ENCODE peak calls at places on chromosomes 4 and X, in six cellular contexts. N is A549, K is stomach, G is tibial artery, V is suprapubic skin, S is testis. T is an unnamed sample.
A peak's percentile ranks its signal among the peaks of the same experiment; 100 is the strongest.

GRCh38 chr4:96097040-96097607 is 257.2 kb downstream of the PDHA2 start:
- DNase-seq in N (no peak), K (no peak), G (no peak), V (no peak), S (no peak), T (no peak)

GRCh38 chrX:38868941-38869378 is 67.7 kb downstream of the MID1IP1 start:
- DNase-seq in N (no peak), K (no peak), G (no peak), V (no peak), S (no peak), T (peak; percentile 55)

GRCh38 chr4:100391913-100392312 is 125.9 kb downstream of the EMCN start:
- DNase-seq in N (no peak), K (no peak), G (no peak), V (no peak), S (no peak), T (no peak)

GRCh38 chr4:168811793-168812651 is 198.0 kb downstream of the CBR4 start:
- DNase-seq in N (no peak), K (no peak), G (no peak), V (no peak), S (no peak), T (peak; percentile 43)

GRCh38 chr4:40492747-40493146 is 136.9 kb downstream of the RBM47 start:
- DNase-seq in N (no peak), K (no peak), G (no peak), V (no peak), S (no peak), T (no peak)

GRCh38 chr4:125266901-125267601 is 47.7 kb upstream of the FAT4 start:
- DNase-seq in N (no peak), K (no peak), G (no peak), V (no peak), S (no peak), T (no peak)

GRCh38 chr4:107862658-107863057 is 37.9 kb downstream of the SGMS2 start:
- DNase-seq in N (peak; percentile 15), K (peak; percentile 49), G (no peak), V (no peak), S (no peak), T (peak; percentile 4)

GRCh38 chrX:41259516-41259915 is 74.4 kb upstream of the DDX3X start:
- DNase-seq in N (no peak), K (no peak), G (no peak), V (no peak), S (peak; percentile 15), T (no peak)

GRCh38 chrX:20225488-20225833 is 41.2 kb downstream of the RPS6KA3 start:
- DNase-seq in N (no peak), K (no peak), G (no peak), V (no peak), S (no peak), T (no peak)

GRCh38 chrX:19855700-19856381 is 31.6 kb downstream of the SH3KBP1 start:
- DNase-seq in N (no peak), K (no peak), G (no peak), V (no peak), S (no peak), T (no peak)

GRCh38 chr4:6768539-6768905 is 14.0 kb upstream of the KIAA0232 start:
- DNase-seq in N (no peak), K (no peak), G (peak; percentile 83), V (no peak), S (no peak), T (peak; percentile 55)

GRCh38 chrX:47573334-47574095 is 8.7 kb upstream of the TIMP1 start:
- DNase-seq in N (no peak), K (no peak), G (no peak), V (no peak), S (peak; percentile 58), T (peak; percentile 75)
- H3K4me3 ChIP-seq in N (no peak overlapping the region), K (peak overlapping the region; percentile 29), G (peak overlapping the region; percentile 44), V (peak overlapping the region; percentile 34), S (no peak overlapping the region), T (no peak overlapping the region)

GRCh38 chr4:25229804-25230203 is 4.0 kb upstream of the PI4K2B start:
- DNase-seq in N (no peak), K (no peak), G (no peak), V (no peak), S (no peak), T (no peak)

GRCh38 chr4:25221377-25221776 is 12.5 kb upstream of the PI4K2B start:
- DNase-seq in N (no peak), K (no peak), G (no peak), V (no peak), S (no peak), T (no peak)

DNA sequence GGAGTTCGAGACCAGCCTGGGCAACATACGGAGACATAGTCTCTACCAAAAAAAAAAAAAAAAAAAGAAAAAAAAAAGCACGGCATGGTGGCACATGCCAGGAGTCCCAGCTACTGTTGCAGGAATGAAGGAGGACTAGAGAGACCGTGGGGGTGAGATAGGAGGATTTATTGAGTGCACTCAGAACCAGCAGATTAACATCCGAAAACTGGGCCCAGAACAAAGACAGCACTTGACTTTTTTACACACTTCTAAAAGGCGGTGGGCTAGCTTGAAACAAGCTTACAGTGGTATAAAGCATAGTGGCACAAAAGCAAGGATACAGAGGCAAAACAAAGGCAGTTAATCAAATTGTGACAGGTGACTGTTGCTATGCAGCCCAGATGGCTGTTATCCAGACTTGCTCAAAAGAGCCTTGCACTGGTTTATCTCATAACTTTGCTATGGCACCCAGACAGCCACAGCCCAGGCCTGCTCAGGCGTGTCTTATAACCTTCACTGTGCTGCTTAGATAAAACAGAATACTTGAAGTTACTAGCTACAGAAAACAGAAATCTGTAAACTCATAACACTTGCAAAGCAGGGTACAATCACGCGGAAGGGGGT is 10.0 kb upstream of the PI4K2B start:
- DNase-seq in N (no peak), K (no peak), G (no peak), V (no peak), S (peak; percentile 21), T (peak; percentile 7)
- H3K9me3 ChIP-seq in N (peaks cover 40% of the 10 kb centered on the region), K (peaks cover 75% of the 10 kb centered on the region), G (peaks cover 28% of the 10 kb centered on the region), V (peaks cover 15% of the 10 kb centered on the region), S (no peaks in the 10 kb centered on the region), T (peaks cover 4% of the 10 kb centered on the region)

GRCh38 chr4:185638548-185639301 is 103.4 kb upstream of the PDLIM3 start:
- DNase-seq in N (no peak), K (no peak), G (peak; percentile 83), V (no peak), S (no peak), T (no peak)
- H3K4me3 ChIP-seq in N (no peak overlapping the region), K (peak overlapping the region; percentile 19), G (peak overlapping the region; percentile 23), V (peak overlapping the region; percentile 11), S (no peak overlapping the region), T (no peak overlapping the region)

DNA sequence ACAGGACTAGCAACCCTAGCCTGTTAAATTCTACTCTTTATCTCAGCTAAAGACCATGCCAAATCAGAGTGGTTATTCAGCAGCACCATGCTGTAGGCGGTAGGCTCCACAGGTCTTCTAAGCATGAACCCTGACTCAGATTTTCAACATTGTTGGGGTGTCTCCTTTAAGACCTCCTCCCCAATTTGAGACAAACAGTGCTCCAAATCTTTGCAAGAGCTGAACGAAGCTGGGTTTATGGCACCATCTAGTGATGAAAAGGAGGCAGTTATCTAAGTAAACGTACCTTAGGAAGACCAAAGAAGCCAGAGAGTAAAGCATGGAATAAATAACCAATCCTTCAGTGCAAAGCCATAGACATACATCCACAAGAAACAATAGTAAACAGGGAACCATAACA is 334.5 kb upstream of the SLC7A11 start:
- DNase-seq in N (peak; percentile 4), K (no peak), G (no peak), V (no peak), S (no peak), T (no peak)
- H3K9me3 ChIP-seq in N (no peaks in the 10 kb centered on the region), K (peaks cover 36% of the 10 kb centered on the region), G (peaks cover 30% of the 10 kb centered on the region), V (peaks cover 17% of the 10 kb centered on the region), S (no peaks in the 10 kb centered on the region), T (no peaks in the 10 kb centered on the region)